ENCODE peak calls at places on chromosomes 13 and 19, in five cellular contexts. Q is pons; U is activated CD4-positive, alpha-beta T cell treated with anti-CD3 and anti-CD28 coated beads, Interleukin-2, amount 50 U/mL, for 1 hour; E is upper lobe of left lung; J is HTR-8/SVneo. C is an unnamed sample.

GRCh38 chr19:48498922-48499321 is 12.7 kb downstream of the LMTK3 start:
- DNase-seq in Q (no peak), U (no peak), E (no peak), J (no peak), C (no peak)

GRCh38 chr13:111153977-111154332 is 38.8 kb downstream of the ARHGEF7 start:
- DNase-seq in Q (peak), U (peak), E (peak), J (peak), C (no peak)

GRCh38 chr19:37885392-37885791 is 21.0 kb downstream of the WDR87 start:
- DNase-seq in Q (no peak), U (no peak), E (no peak), J (no peak), C (peak)

GRCh38 chr19:38457202-38457601 is 23.7 kb downstream of the RYR1 start:
- DNase-seq in Q (no peak), U (no peak), E (no peak), J (no peak), C (no peak)

GRCh38 chr13:97574926-97575325 is 141.0 kb downstream of the RAP2A start:
- DNase-seq in Q (peak), U (no peak), E (no peak), J (no peak), C (no peak)

GRCh38 chr19:29263305-29264080 is 50.5 kb upstream of the UQCRFS1 start:
- DNase-seq in Q (peak), U (peak), E (no peak), J (peak), C (peak)

GRCh38 chr13:105979131-105979530 is 556.3 kb downstream of the EFNB2 start:
- DNase-seq in Q (no peak), U (no peak), E (no peak), J (no peak), C (peak)

GRCh38 chr19:48887861-48888612 is 10.5 kb downstream of the TULP2 start:
- DNase-seq in Q (no peak), U (no peak), E (no peak), J (no peak), C (peak)

GRCh38 chr19:32599736-32600157 is 18.8 kb downstream of the PDCD5 start:
- DNase-seq in Q (peak), U (peak), E (peak), J (peak), C (peak)

GRCh38 chr19:3479819-3480215 is 508 bp downstream of the SMIM24 start:
- DNase-seq in Q (no peak), U (peak), E (no peak), J (no peak), C (no peak)

GRCh38 chr19:57171551-57172081 is 4.3 kb upstream of the DUXA start:
- DNase-seq in Q (peak), U (peak), E (no peak), J (peak), C (no peak)

GRCh38 chr13:31887311-31887710 is 144.3 kb upstream of the FRY start:
- DNase-seq in Q (no peak), U (no peak), E (no peak), J (no peak), C (no peak)

GRCh38 chr19:45499196-45500180 is 1.2 kb downstream of the PPM1N start:
- DNase-seq in Q (no peak), U (peak), E (no peak), J (no peak), C (no peak)

GRCh38 chr13:110559429-110559943 is 2.0 kb downstream of the RAB20 start:
- DNase-seq in Q (peak), U (no peak), E (peak), J (no peak), C (no peak)

GRCh38 chr13:46559272-46559805 is 6.4 kb downstream of the LRCH1 start:
- DNase-seq in Q (no peak), U (no peak), E (no peak), J (no peak), C (no peak)

GRCh38 chr19:14476663-14477401 is 1.7 kb upstream of the PTGER1 start:
- DNase-seq in Q (no peak), U (peak), E (peak), J (no peak), C (peak)

GRCh38 chr19:54558339-54558738 is 15.3 kb upstream of the LILRA2 start:
- DNase-seq in Q (no peak), U (no peak), E (no peak), J (no peak), C (no peak)

GRCh38 chr19:10408511-10409291 is 5.4 kb upstream of the CDC37 start:
- DNase-seq in Q (peak), U (no peak), E (peak), J (no peak), C (no peak)

GRCh38 chr13:80131204-80131603 is 209.7 kb downstream of the SPRY2 start:
- DNase-seq in Q (peak), U (no peak), E (peak), J (peak), C (peak)

GRCh38 chr19:51421229-51422052 is 4.0 kb upstream of the SIGLEC10 start:
- DNase-seq in Q (no peak), U (no peak), E (no peak), J (no peak), C (no peak)

GRCh38 chr19:16418597-16418962 is 53.2 kb downstream of the EPS15L1 start:
- DNase-seq in Q (no peak), U (no peak), E (no peak), J (no peak), C (no peak)

GRCh38 chr19:2188708-2189385 is 25.1 kb downstream of the DOT1L start:
- DNase-seq in Q (no peak), U (no peak), E (no peak), J (no peak), C (no peak)

GRCh38 chr19:10612515-10613119 is 12.7 kb upstream of the SLC44A2 start:
- DNase-seq in Q (peak), U (no peak), E (peak), J (no peak), C (no peak)

GRCh38 chr13:26961890-26962615 is 201.5 kb upstream of the GPR12 start:
- DNase-seq in Q (no peak), U (no peak), E (peak), J (no peak), C (no peak)

GRCh38 chr13:113402471-113403254 is 38.7 kb upstream of the GRTP1 start:
- DNase-seq in Q (no peak), U (no peak), E (no peak), J (no peak), C (no peak)

C was measured in A549.